ENCODE peak calls at places on chromosomes 5 and 9, in six cellular contexts. One of them, this sample, is unnamed.

GRCh38 chr5:27788184-27788583 is 749.8 kb upstream of the CDH9 start:
- DNase-seq in HEK293T: no peak
- DNase-seq in LoVo: no peak
- DNase-seq in RCC 7860: no peak
- DNase-seq in H9: no peak
- DNase-seq in foreskin fibroblast: no peak
- DNase-seq in this sample: no peak

GRCh38 chr9:136119259-136120118 is 814 bp upstream of the TMEM250 start:
- DNase-seq in RCC 7860: peak; percentile 45
- DNase-seq in LoVo: peak; percentile 50
- DNase-seq in HEK293T: no peak
- DNase-seq in foreskin fibroblast: peak; percentile 74
- DNase-seq in H9: peak; percentile 79
- DNase-seq in this sample: no peak

GRCh38 chr5:169164481-169164925 is 136.4 kb downstream of the SLIT3 start:
- DNase-seq in foreskin fibroblast: peak; percentile 84
- DNase-seq in LoVo: no peak
- DNase-seq in RCC 7860: peak; percentile 88
- DNase-seq in H9: peak; percentile 48
- DNase-seq in HEK293T: no peak
- DNase-seq in this sample: peak; percentile 58

GRCh38 chr5:569868-570361 is 42.2 kb upstream of the CEP72 start:
- DNase-seq in LoVo: no peak
- DNase-seq in foreskin fibroblast: no peak
- DNase-seq in HEK293T: no peak
- DNase-seq in H9: no peak
- DNase-seq in RCC 7860: no peak
- DNase-seq in this sample: peak; percentile 49

GRCh38 chr5:167284491-167284890 is 1007.0 kb upstream of the WWC1 start:
- DNase-seq in HEK293T: no peak
- DNase-seq in H9: no peak
- DNase-seq in foreskin fibroblast: peak; percentile 82
- DNase-seq in RCC 7860: no peak
- DNase-seq in LoVo: no peak
- DNase-seq in this sample: no peak

GRCh38 chr5:169052207-169052606 is 248.7 kb downstream of the SLIT3 start:
- DNase-seq in LoVo: no peak
- DNase-seq in HEK293T: no peak
- DNase-seq in RCC 7860: no peak
- DNase-seq in H9: no peak
- DNase-seq in foreskin fibroblast: peak; percentile 58
- DNase-seq in this sample: no peak

GRCh38 chr5:174305241-174305681 is 259.8 kb downstream of the NSG2 start:
- DNase-seq in RCC 7860: no peak
- DNase-seq in foreskin fibroblast: no peak
- DNase-seq in H9: peak; percentile 15
- DNase-seq in HEK293T: no peak
- DNase-seq in LoVo: no peak
- DNase-seq in this sample: no peak

GRCh38 chr5:117394506-117395157 is 820.0 kb upstream of the SEMA6A start:
- DNase-seq in HEK293T: peak; percentile 7
- DNase-seq in foreskin fibroblast: no peak
- DNase-seq in LoVo: no peak
- DNase-seq in RCC 7860: no peak
- DNase-seq in H9: no peak
- DNase-seq in this sample: no peak

GRCh38 chr9:89349607-89350006 is 31.3 kb downstream of the SECISBP2 start:
- DNase-seq in RCC 7860: no peak
- DNase-seq in HEK293T: no peak
- DNase-seq in foreskin fibroblast: no peak
- DNase-seq in H9: no peak
- DNase-seq in LoVo: no peak
- DNase-seq in this sample: no peak

GRCh38 chr9:137286980-137287383 is 9.5 kb downstream of the TOR4A start:
- DNase-seq in foreskin fibroblast: peak; percentile 70
- DNase-seq in H9: peak; percentile 82
- DNase-seq in HEK293T: peak; percentile 86
- DNase-seq in RCC 7860: peak; percentile 36
- DNase-seq in LoVo: peak; percentile 57
- DNase-seq in this sample: no peak

GRCh38 chr9:91783411-91783810 is 166.6 kb downstream of the ROR2 start:
- DNase-seq in RCC 7860: no peak
- DNase-seq in LoVo: no peak
- DNase-seq in HEK293T: no peak
- DNase-seq in foreskin fibroblast: no peak
- DNase-seq in H9: no peak
- DNase-seq in this sample: no peak

GRCh38 chr5:126794157-126794828 is 17.4 kb downstream of the LMNB1 start:
- DNase-seq in RCC 7860: no peak
- DNase-seq in HEK293T: no peak
- DNase-seq in H9: no peak
- DNase-seq in foreskin fibroblast: no peak
- DNase-seq in LoVo: no peak
- DNase-seq in this sample: no peak

GRCh38 chr5:150624334-150625163 is 15.9 kb upstream of the SYNPO start:
- DNase-seq in HEK293T: peak; percentile 75
- DNase-seq in foreskin fibroblast: peak; percentile 49
- DNase-seq in RCC 7860: no peak
- DNase-seq in H9: peak; percentile 56
- DNase-seq in LoVo: peak; percentile 52
- DNase-seq in this sample: no peak

GRCh38 chr9:80175286-80175906 is 603.6 kb downstream of the TLE4 start:
- DNase-seq in RCC 7860: peak; percentile 42
- DNase-seq in foreskin fibroblast: peak; percentile 68
- DNase-seq in LoVo: peak; percentile 49
- DNase-seq in H9: no peak
- DNase-seq in HEK293T: no peak
- DNase-seq in this sample: no peak

GRCh38 chr5:6583049-6583880 is 49.6 kb downstream of the NSUN2 start:
- DNase-seq in LoVo: peak; percentile 17
- DNase-seq in RCC 7860: no peak
- DNase-seq in HEK293T: no peak
- DNase-seq in H9: peak; percentile 51
- DNase-seq in foreskin fibroblast: peak; percentile 59
- DNase-seq in this sample: peak; percentile 86

GRCh38 chr9:121771418-121771817 is 120.0 kb downstream of the DAB2IP start:
- DNase-seq in HEK293T: no peak
- DNase-seq in LoVo: no peak
- DNase-seq in foreskin fibroblast: no peak
- DNase-seq in RCC 7860: no peak
- DNase-seq in H9: no peak
- DNase-seq in this sample: peak; percentile 45

GRCh38 chr5:36657563-36657995 is 51.2 kb downstream of the SLC1A3 start:
- DNase-seq in foreskin fibroblast: peak; percentile 99
- DNase-seq in LoVo: peak; percentile 81
- DNase-seq in H9: no peak
- DNase-seq in HEK293T: no peak
- DNase-seq in RCC 7860: peak; percentile 93
- DNase-seq in this sample: peak; percentile 70

GRCh38 chr5:141533897-141534296 is 45.0 kb downstream of the PCDHGC5 start:
- DNase-seq in HEK293T: no peak
- DNase-seq in H9: no peak
- DNase-seq in RCC 7860: no peak
- DNase-seq in foreskin fibroblast: no peak
- DNase-seq in LoVo: no peak
- DNase-seq in this sample: no peak